ENCODE peak calls at places on chromosome 9, in nine cellular contexts. K, Q, E, O, G, D, S, N and X are unnamed samples.

GRCh38 chr9:22067196-22067595 is 58.1 kb upstream of the CDKN2B start:
- DNase-seq in K (no peak), Q (no peak), E (no peak), O (no peak), G (no peak), D (no peak), S (no peak), N (no peak), X (no peak)

GRCh38 chr9:68643901-68644809 is 60.9 kb upstream of the PIP5K1B start:
- DNase-seq in K (no peak), Q (no peak), E (no peak), O (no peak), G (no peak), D (no peak), S (peak; percentile 11), N (no peak), X (no peak)

GRCh38 chr9:16484744-16485143 is 385.7 kb downstream of the BNC2 start:
- DNase-seq in K (peak; percentile 52), Q (no peak), E (no peak), O (no peak), G (no peak), D (no peak), S (no peak), N (no peak), X (no peak)

GRCh38 chr9:86946712-86947145 is 577 bp downstream of the GAS1 start:
- DNase-seq in K (peak; percentile 72), Q (peak; percentile 33), E (peak; percentile 88), O (no peak), G (peak; percentile 42), D (peak; percentile 85), S (peak; percentile 6), N (peak; percentile 36), X (peak; percentile 58)

GRCh38 chr9:94779693-94780290 is 53.3 kb downstream of the AOPEP start:
- DNase-seq in K (no peak), Q (no peak), E (no peak), O (no peak), G (no peak), D (no peak), S (no peak), N (no peak), X (no peak)

GRCh38 chr9:112921549-112921948 is 30.9 kb upstream of the SLC46A2 start:
- DNase-seq in K (peak; percentile 25), Q (no peak), E (no peak), O (peak; percentile 22), G (peak; percentile 30), D (no peak), S (no peak), N (no peak), X (no peak)

GRCh38 chr9:128551652-128552152 is 685 bp upstream of the SPTAN1 start:
- DNase-seq in K (no peak), Q (no peak), E (no peak), O (no peak), G (no peak), D (no peak), S (no peak), N (no peak), X (no peak)

GRCh38 chr9:86487222-86487841 is 133.1 kb upstream of the TUT7 start:
- DNase-seq in K (peak; percentile 59), Q (no peak), E (no peak), O (peak; percentile 31), G (peak; percentile 21), D (no peak), S (peak; percentile 18), N (no peak), X (no peak)

GRCh38 chr9:121885345-121885901 is 207.7 kb downstream of the TTLL11 start:
- DNase-seq in K (no peak), Q (no peak), E (peak; percentile 34), O (no peak), G (no peak), D (no peak), S (no peak), N (no peak), X (no peak)

GRCh38 chr9:114968710-114969109 is 38.3 kb upstream of the TNFSF8 start:
- DNase-seq in K (no peak), Q (no peak), E (no peak), O (no peak), G (no peak), D (no peak), S (no peak), N (no peak), X (no peak)

GRCh38 chr9:69900406-69900805 is 79.8 kb downstream of the CFAP95 start:
- DNase-seq in K (no peak), Q (no peak), E (no peak), O (no peak), G (peak; percentile 32), D (no peak), S (no peak), N (no peak), X (no peak)

GRCh38 chr9:86470326-86470725 is 116.1 kb upstream of the TUT7 start:
- DNase-seq in K (no peak), Q (no peak), E (no peak), O (no peak), G (no peak), D (no peak), S (no peak), N (no peak), X (no peak)

GRCh38 chr9:111938427-111938800 is 41.8 kb downstream of the UGCG start:
- DNase-seq in K (no peak), Q (no peak), E (no peak), O (no peak), G (no peak), D (no peak), S (no peak), N (no peak), X (no peak)

GRCh38 chr9:135017916-135018915 is 69.3 kb upstream of the OLFM1 start:
- DNase-seq in K (no peak), Q (no peak), E (no peak), O (no peak), G (no peak), D (no peak), S (no peak), N (no peak), X (no peak)

GRCh38 chr9:13033959-13034695 is 245.4 kb downstream of the MPDZ start:
- DNase-seq in K (peak; percentile 87), Q (peak; percentile 48), E (no peak), O (peak; percentile 51), G (peak; percentile 75), D (peak; percentile 81), S (peak; percentile 43), N (peak; percentile 62), X (peak; percentile 59)

GRCh38 chr9:104091708-104092107 is 2.4 kb upstream of the SMC2 start:
- DNase-seq in K (no peak), Q (peak; percentile 51), E (no peak), O (no peak), G (peak; percentile 30), D (peak; percentile 83), S (no peak), N (no peak), X (no peak)

GRCh38 chr9:18274693-18275092 is 199.3 kb upstream of the ADAMTSL1 start:
- DNase-seq in K (no peak), Q (no peak), E (no peak), O (no peak), G (peak; percentile 89), D (no peak), S (no peak), N (no peak), X (no peak)

GRCh38 chr9:15135167-15135792 is 171.7 kb downstream of the TTC39B start:
- DNase-seq in K (peak; percentile 82), Q (peak; percentile 49), E (no peak), O (peak; percentile 60), G (peak; percentile 82), D (peak; percentile 78), S (peak; percentile 43), N (peak; percentile 51), X (peak; percentile 40)

DNA sequence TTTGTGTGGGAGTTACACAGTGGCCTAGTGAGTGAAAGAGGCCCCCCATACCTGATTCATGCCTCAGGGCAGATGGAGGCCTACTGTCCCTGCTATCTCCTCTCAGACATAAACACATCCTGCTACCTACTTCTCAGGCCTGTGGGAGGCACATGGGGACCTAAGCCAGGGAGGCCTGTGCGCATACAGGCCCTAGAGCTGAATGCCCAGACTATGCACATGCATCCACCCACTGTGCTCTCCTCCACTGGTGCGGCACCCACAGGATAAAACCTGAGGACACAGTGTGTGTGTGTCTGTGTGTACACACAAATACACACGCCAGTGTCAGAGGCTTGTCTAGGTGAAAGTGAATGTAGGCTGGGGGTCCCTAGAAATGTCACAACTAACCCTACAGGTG is 1.4 kb downstream of the PAX5 start:
- DNase-seq in K (no peak), Q (no peak), E (peak; percentile 49), O (no peak), G (no peak), D (no peak), S (no peak), N (no peak), X (no peak)
- TF ChIP-seq POLR2AphosphoS5 in K (no peak), Q (no peak), E (no peak), O (no peak), G (no peak), D (no peak), S (no peak), N (no peak), X (no peak)

GRCh38 chr9:136218271-136218670 is 13.3 kb upstream of the LHX3 start:
- DNase-seq in K (no peak), Q (no peak), E (no peak), O (no peak), G (no peak), D (no peak), S (no peak), N (no peak), X (no peak)

GRCh38 chr9:136216541-136217240 is 11.8 kb upstream of the LHX3 start:
- DNase-seq in K (no peak), Q (no peak), E (no peak), O (no peak), G (no peak), D (no peak), S (no peak), N (no peak), X (no peak)

GRCh38 chr9:136218673-136219072 is 13.7 kb upstream of the LHX3 start:
- DNase-seq in K (no peak), Q (no peak), E (no peak), O (no peak), G (no peak), D (no peak), S (no peak), N (no peak), X (no peak)

GRCh38 chr9:136220017-136220729 is 15.2 kb upstream of the LHX3 start:
- DNase-seq in K (no peak), Q (no peak), E (no peak), O (no peak), G (no peak), D (no peak), S (no peak), N (no peak), X (no peak)

GRCh38 chr9:136219276-136219675 is 14.3 kb upstream of the LHX3 start:
- DNase-seq in K (no peak), Q (no peak), E (no peak), O (no peak), G (no peak), D (no peak), S (no peak), N (no peak), X (no peak)
- H3K4me1 ChIP-seq in K (no peaks in the 10 kb centered on the region), Q (no peaks in the 10 kb centered on the region), E (peaks cover 21% of the 10 kb centered on the region), O (peaks cover 19% of the 10 kb centered on the region), G (no peaks in the 10 kb centered on the region), D (no peaks in the 10 kb centered on the region), S (peaks cover 17% of the 10 kb centered on the region), N (no peaks in the 10 kb centered on the region), X (no peaks in the 10 kb centered on the region)

GRCh38 chr9:91802391-91802790 is 147.6 kb downstream of the ROR2 start:
- DNase-seq in K (no peak), Q (no peak), E (peak; percentile 34), O (no peak), G (no peak), D (peak; percentile 64), S (no peak), N (no peak), X (peak; percentile 6)
- H3K27me3 ChIP-seq in K (no peaks in the 10 kb centered on the region), Q (no peaks in the 10 kb centered on the region), E (no peaks in the 10 kb centered on the region), O (no peaks in the 10 kb centered on the region), G (no peaks in the 10 kb centered on the region), D (no peaks in the 10 kb centered on the region), S (no peaks in the 10 kb centered on the region), N (no peaks in the 10 kb centered on the region), X (no peaks in the 10 kb centered on the region)

GRCh38 chr9:125889524-125890473 is 142.6 kb downstream of the PBX3 start:
- DNase-seq in K (peak; percentile 76), Q (peak; percentile 11), E (peak; percentile 75), O (no peak), G (peak; percentile 56), D (peak; percentile 61), S (no peak), N (peak; percentile 43), X (no peak)
- TF ChIP-seq POLR2AphosphoS5 in K (no peak), Q (no peak), E (no peak), O (no peak), G (no peak), D (no peak), S (no peak), N (no peak), X (no peak)